ENCODE peak calls at places on chromosomes 3 and 15, in six cellular contexts. W is activated CD8-positive, alpha-beta T cell treated with anti-CD3 and anti-CD28 coated beads, Interleukin-2, amount 10 ng/mL, durations not matched to agents 7 days and 5 days; Y is T-cell; X is SK-N-SH; U is activated T-cell treated with anti-CD3 and anti-CD28 coated beads, Interleukin-2, amount 50 U/mL, for 72 hours; E is Peyer's patch. O is an unnamed sample.

GRCh38 chr3:161420746-161421145 is 49.4 kb upstream of the SPTSSB start:
- DNase-seq in W (no peak), Y (no peak), X (no peak), U (no peak), E (no peak), O (peak)

GRCh38 chr3:178665747-178666146 is 129.5 kb downstream of the KCNMB2 start:
- DNase-seq in W (no peak), Y (no peak), X (no peak), U (no peak), E (no peak), O (no peak)

GRCh38 chr15:98597666-98598065 is 50.7 kb upstream of the IGF1R start:
- DNase-seq in W (no peak), Y (no peak), X (no peak), U (no peak), E (no peak), O (no peak)

GRCh38 chr15:98177950-98178848 is 217.7 kb downstream of the ARRDC4 start:
- DNase-seq in W (peak), Y (peak), X (peak), U (peak), E (no peak), O (peak)

GRCh38 chr15:72217216-72217615 is 13.8 kb downstream of the PKM start:
- DNase-seq in W (no peak), Y (no peak), X (no peak), U (no peak), E (no peak), O (no peak)

GRCh38 chr3:125398952-125399351 is 23.8 kb upstream of the ZNF148 start:
- DNase-seq in W (no peak), Y (no peak), X (no peak), U (no peak), E (no peak), O (no peak)

GRCh38 chr15:80594091-80594889 is 100.8 kb upstream of the ABHD17C start:
- DNase-seq in W (no peak), Y (no peak), X (no peak), U (no peak), E (peak), O (no peak)

GRCh38 chr15:75669191-75669878 is 21.6 kb downstream of the SNX33 start:
- DNase-seq in W (no peak), Y (no peak), X (no peak), U (peak), E (no peak), O (no peak)

GRCh38 chr3:52433328-52434060 is 11.4 kb downstream of the SEMA3G start:
- DNase-seq in W (no peak), Y (no peak), X (peak), U (no peak), E (no peak), O (no peak)

GRCh38 chr15:80606571-80606970 is 88.5 kb upstream of the ABHD17C start:
- DNase-seq in W (no peak), Y (no peak), X (no peak), U (no peak), E (no peak), O (no peak)

GRCh38 chr3:113496924-113497323 is 18.0 kb downstream of the SPICE1 start:
- DNase-seq in W (no peak), Y (no peak), X (no peak), U (no peak), E (no peak), O (no peak)

GRCh38 chr15:100890059-100890720 is 10.6 kb downstream of the ALDH1A3 start:
- DNase-seq in W (no peak), Y (no peak), X (no peak), U (no peak), E (peak), O (no peak)

GRCh38 chr3:10142707-10143560 is 1.4 kb downstream of the VHL start:
- DNase-seq in W (peak), Y (no peak), X (peak), U (peak), E (peak), O (no peak)

GRCh38 chr3:195540526-195540925 is 2.6 kb downstream of the PPP1R2 start:
- DNase-seq in W (no peak), Y (no peak), X (no peak), U (no peak), E (peak), O (no peak)

GRCh38 chr3:39541917-39542329 is 74.4 kb downstream of the MOBP start:
- DNase-seq in W (no peak), Y (no peak), X (peak), U (no peak), E (no peak), O (no peak)

GRCh38 chr3:55202320-55202719 is 274.5 kb upstream of the LRTM1 start:
- DNase-seq in W (no peak), Y (no peak), X (no peak), U (no peak), E (no peak), O (no peak)

GRCh38 chr3:14122301-14122700 is 2.4 kb downstream of the CHCHD4 start:
- DNase-seq in W (no peak), Y (no peak), X (no peak), U (no peak), E (no peak), O (no peak)

GRCh38 chr15:92451225-92451825 is 57.6 kb downstream of the ST8SIA2 start:
- DNase-seq in W (no peak), Y (no peak), X (no peak), U (no peak), E (no peak), O (no peak)

GRCh38 chr3:136984837-136985236 is 27.1 kb downstream of the IL20RB start:
- DNase-seq in W (no peak), Y (no peak), X (no peak), U (no peak), E (peak), O (no peak)

GRCh38 chr3:176106380-176106779 is 1090.9 kb downstream of the TBL1XR1 start:
- DNase-seq in W (no peak), Y (no peak), X (no peak), U (no peak), E (no peak), O (no peak)

GRCh38 chr3:126895178-126896066 is 87.5 kb upstream of the PLXNA1 start:
- DNase-seq in W (no peak), Y (no peak), X (no peak), U (no peak), E (no peak), O (no peak)

GRCh38 chr3:149527531-149528343 is 53.2 kb downstream of the TM4SF4 start:
- DNase-seq in W (no peak), Y (no peak), X (no peak), U (no peak), E (no peak), O (no peak)

GRCh38 chr3:127805026-127805753 is 17.1 kb downstream of the MGLL start:
- DNase-seq in W (no peak), Y (no peak), X (no peak), U (no peak), E (no peak), O (no peak)

O was measured in NCI-H1048.